ENCODE peak calls at places on chromosomes 12 and 14, in six cellular contexts. One of them, this sample, is unnamed.

GRCh38 chr12:95944108-95944704 is 1.1 kb downstream of the AMDHD1 start:
- DNase-seq in endothelial cell of umbilical vein: no peak
- DNase-seq in HCT116: no peak
- DNase-seq in fibroblast of lung: no peak
- DNase-seq in BJ: no peak
- DNase-seq in K562: no peak
- DNase-seq in this sample: no peak

GRCh38 chr12:56157201-56158028 is 744 bp upstream of the MYL6 start:
- DNase-seq in endothelial cell of umbilical vein: peak
- DNase-seq in HCT116: peak
- DNase-seq in fibroblast of lung: peak
- DNase-seq in BJ: peak
- DNase-seq in K562: peak
- DNase-seq in this sample: peak

GRCh38 chr12:56469007-56469930 is 891 bp downstream of the SPRYD4 start:
- DNase-seq in endothelial cell of umbilical vein: no peak
- DNase-seq in HCT116: no peak
- DNase-seq in fibroblast of lung: no peak
- DNase-seq in BJ: no peak
- DNase-seq in K562: peak
- DNase-seq in this sample: no peak

GRCh38 chr12:72570601-72571000 is 298.4 kb downstream of the TRHDE start:
- DNase-seq in endothelial cell of umbilical vein: no peak
- DNase-seq in HCT116: peak
- DNase-seq in fibroblast of lung: no peak
- DNase-seq in BJ: no peak
- DNase-seq in K562: peak
- DNase-seq in this sample: no peak

GRCh38 chr14:61659582-61659981 is 35.7 kb upstream of the HIF1A start:
- DNase-seq in endothelial cell of umbilical vein: no peak
- DNase-seq in HCT116: no peak
- DNase-seq in fibroblast of lung: no peak
- DNase-seq in BJ: no peak
- DNase-seq in K562: no peak
- DNase-seq in this sample: no peak

GRCh38 chr12:63857771-63858670 is 13.5 kb downstream of the SRGAP1 start:
- DNase-seq in endothelial cell of umbilical vein: no peak
- DNase-seq in HCT116: no peak
- DNase-seq in fibroblast of lung: peak
- DNase-seq in BJ: no peak
- DNase-seq in K562: no peak
- DNase-seq in this sample: no peak

GRCh38 chr12:108423486-108423885 is 84.4 kb upstream of the CMKLR1 start:
- DNase-seq in endothelial cell of umbilical vein: no peak
- DNase-seq in HCT116: no peak
- DNase-seq in fibroblast of lung: no peak
- DNase-seq in BJ: no peak
- DNase-seq in K562: no peak
- DNase-seq in this sample: no peak

GRCh38 chr12:95169368-95169767 is 47.9 kb downstream of the FGD6 start:
- DNase-seq in endothelial cell of umbilical vein: peak
- DNase-seq in HCT116: peak
- DNase-seq in fibroblast of lung: peak
- DNase-seq in BJ: peak
- DNase-seq in K562: peak
- DNase-seq in this sample: peak

GRCh38 chr14:96252323-96253052 is 3.5 kb upstream of the BDKRB1 start:
- DNase-seq in endothelial cell of umbilical vein: no peak
- DNase-seq in HCT116: no peak
- DNase-seq in fibroblast of lung: no peak
- DNase-seq in BJ: no peak
- DNase-seq in K562: peak
- DNase-seq in this sample: no peak

GRCh38 chr12:75483411-75483810 is 2.9 kb downstream of the GLIPR1 start:
- DNase-seq in endothelial cell of umbilical vein: no peak
- DNase-seq in HCT116: no peak
- DNase-seq in fibroblast of lung: no peak
- DNase-seq in BJ: no peak
- DNase-seq in K562: no peak
- DNase-seq in this sample: no peak

GRCh38 chr14:103496776-103497175 is 25.9 kb downstream of the CKB start:
- DNase-seq in endothelial cell of umbilical vein: no peak
- DNase-seq in HCT116: no peak
- DNase-seq in fibroblast of lung: no peak
- DNase-seq in BJ: no peak
- DNase-seq in K562: no peak
- DNase-seq in this sample: no peak

GRCh38 chr14:95575820-95576473 is 41.1 kb downstream of the GLRX5 start:
- DNase-seq in endothelial cell of umbilical vein: no peak
- DNase-seq in HCT116: no peak
- DNase-seq in fibroblast of lung: no peak
- DNase-seq in BJ: no peak
- DNase-seq in K562: no peak
- DNase-seq in this sample: no peak

GRCh38 chr12:97385121-97385520 is 77.5 kb upstream of the RMST start:
- DNase-seq in endothelial cell of umbilical vein: no peak
- DNase-seq in HCT116: no peak
- DNase-seq in fibroblast of lung: no peak
- DNase-seq in BJ: no peak
- DNase-seq in K562: no peak
- DNase-seq in this sample: no peak

GRCh38 chr14:97380539-97380941 is 583.4 kb downstream of the VRK1 start:
- DNase-seq in endothelial cell of umbilical vein: no peak
- DNase-seq in HCT116: peak
- DNase-seq in fibroblast of lung: no peak
- DNase-seq in BJ: no peak
- DNase-seq in K562: no peak
- DNase-seq in this sample: no peak

GRCh38 chr12:53061404-53062010 is 11.6 kb downstream of the TNS2 start:
- DNase-seq in endothelial cell of umbilical vein: no peak
- DNase-seq in HCT116: peak
- DNase-seq in fibroblast of lung: no peak
- DNase-seq in BJ: no peak
- DNase-seq in K562: peak
- DNase-seq in this sample: no peak

GRCh38 chr14:101476258-101476930 is 84.9 kb upstream of the DIO3 start:
- DNase-seq in endothelial cell of umbilical vein: no peak
- DNase-seq in HCT116: no peak
- DNase-seq in fibroblast of lung: no peak
- DNase-seq in BJ: no peak
- DNase-seq in K562: no peak
- DNase-seq in this sample: no peak

GRCh38 chr12:118354903-118355302 is 17.8 kb downstream of the TAOK3 start:
- DNase-seq in endothelial cell of umbilical vein: no peak
- DNase-seq in HCT116: no peak
- DNase-seq in fibroblast of lung: peak
- DNase-seq in BJ: no peak
- DNase-seq in K562: no peak
- DNase-seq in this sample: no peak

GRCh38 chr12:130870442-130871285 is 1.2 kb upstream of the RAN start:
- DNase-seq in endothelial cell of umbilical vein: peak
- DNase-seq in HCT116: peak
- DNase-seq in fibroblast of lung: peak
- DNase-seq in BJ: peak
- DNase-seq in K562: peak
- DNase-seq in this sample: peak

GRCh38 chr12:8562310-8562709 is 21.6 kb upstream of the CLEC4E start:
- DNase-seq in endothelial cell of umbilical vein: no peak
- DNase-seq in HCT116: no peak
- DNase-seq in fibroblast of lung: no peak
- DNase-seq in BJ: no peak
- DNase-seq in K562: peak
- DNase-seq in this sample: no peak

GRCh38 chr14:95817271-95817670 is 59.4 kb upstream of the TUNAR start:
- DNase-seq in endothelial cell of umbilical vein: no peak
- DNase-seq in HCT116: no peak
- DNase-seq in fibroblast of lung: no peak
- DNase-seq in BJ: no peak
- DNase-seq in K562: no peak
- DNase-seq in this sample: no peak

GRCh38 chr12:110279976-110280783 is 867 bp upstream of the ATP2A2 start:
- DNase-seq in endothelial cell of umbilical vein: peak
- DNase-seq in HCT116: no peak
- DNase-seq in fibroblast of lung: peak
- DNase-seq in BJ: no peak
- DNase-seq in K562: peak
- DNase-seq in this sample: no peak

GRCh38 chr14:31934767-31935266 is 142.3 kb upstream of the ARHGAP5 start:
- DNase-seq in endothelial cell of umbilical vein: peak
- DNase-seq in HCT116: peak
- DNase-seq in fibroblast of lung: peak
- DNase-seq in BJ: no peak
- DNase-seq in K562: peak
- DNase-seq in this sample: no peak

GRCh38 chr14:37257651-37258050 is 59.9 kb downstream of the MIPOL1 start:
- DNase-seq in endothelial cell of umbilical vein: no peak
- DNase-seq in HCT116: no peak
- DNase-seq in fibroblast of lung: no peak
- DNase-seq in BJ: no peak
- DNase-seq in K562: no peak
- DNase-seq in this sample: no peak

GRCh38 chr12:84741727-84742126 is 170.9 kb downstream of the SLC6A15 start:
- DNase-seq in endothelial cell of umbilical vein: no peak
- DNase-seq in HCT116: no peak
- DNase-seq in fibroblast of lung: no peak
- DNase-seq in BJ: peak
- DNase-seq in K562: no peak
- DNase-seq in this sample: no peak

GRCh38 chr14:36662543-36663403 is 1.1 kb downstream of the PAX9 start:
- DNase-seq in endothelial cell of umbilical vein: no peak
- DNase-seq in HCT116: no peak
- DNase-seq in fibroblast of lung: no peak
- DNase-seq in BJ: no peak
- DNase-seq in K562: peak
- DNase-seq in this sample: no peak

GRCh38 chr14:21098134-21098891 is at the start of gene ZNF219:
- DNase-seq in endothelial cell of umbilical vein: peak
- DNase-seq in HCT116: no peak
- DNase-seq in fibroblast of lung: peak
- DNase-seq in BJ: no peak
- DNase-seq in K562: peak
- DNase-seq in this sample: no peak

GRCh38 chr14:89166650-89167049 is 250.4 kb downstream of the FOXN3 start:
- DNase-seq in endothelial cell of umbilical vein: no peak
- DNase-seq in HCT116: no peak
- DNase-seq in fibroblast of lung: no peak
- DNase-seq in BJ: no peak
- DNase-seq in K562: no peak
- DNase-seq in this sample: no peak

GRCh38 chr14:89165810-89166209 is 251.2 kb downstream of the FOXN3 start:
- DNase-seq in endothelial cell of umbilical vein: no peak
- DNase-seq in HCT116: no peak
- DNase-seq in fibroblast of lung: no peak
- DNase-seq in BJ: no peak
- DNase-seq in K562: no peak
- DNase-seq in this sample: no peak

GRCh38 chr14:89163237-89163636 is 253.8 kb downstream of the FOXN3 start:
- DNase-seq in endothelial cell of umbilical vein: no peak
- DNase-seq in HCT116: no peak
- DNase-seq in fibroblast of lung: no peak
- DNase-seq in BJ: no peak
- DNase-seq in K562: peak
- DNase-seq in this sample: no peak

GRCh38 chr14:89164168-89165074 is 252.6 kb downstream of the FOXN3 start:
- DNase-seq in endothelial cell of umbilical vein: peak
- DNase-seq in HCT116: no peak
- DNase-seq in fibroblast of lung: no peak
- DNase-seq in BJ: no peak
- DNase-seq in K562: peak
- DNase-seq in this sample: no peak

DNA sequence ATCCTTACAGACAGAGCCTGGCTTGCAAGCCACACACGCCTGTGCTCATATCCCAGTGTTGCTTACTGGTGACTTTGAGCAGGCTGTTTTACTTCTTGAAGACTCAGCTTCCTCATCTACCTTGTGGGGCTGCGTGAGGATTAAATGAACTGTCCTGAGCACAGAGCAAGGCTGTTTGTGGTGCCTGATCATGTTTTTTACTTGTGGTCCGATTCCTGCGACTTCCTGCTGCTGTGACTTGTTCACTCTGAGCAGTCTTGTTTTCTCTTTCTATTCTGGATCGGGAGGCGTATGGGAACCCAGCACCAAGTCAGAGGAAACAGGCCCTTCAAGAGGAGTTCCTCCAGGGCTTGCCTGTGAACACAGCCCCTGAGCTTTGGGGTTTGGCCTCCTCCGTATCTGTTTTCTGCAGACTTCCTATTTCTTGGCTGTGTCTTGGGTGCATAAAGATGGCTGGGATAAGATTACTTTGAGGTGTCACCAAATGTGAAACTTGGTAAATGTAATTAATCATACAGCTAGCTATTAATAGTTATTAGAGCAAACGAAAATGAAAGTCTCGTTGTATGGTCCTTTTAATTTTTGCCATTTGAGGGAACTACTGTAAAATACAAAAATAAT is 251.7 kb downstream of the FOXN3 start:
- DNase-seq in endothelial cell of umbilical vein: peak
- DNase-seq in HCT116: no peak
- DNase-seq in fibroblast of lung: no peak
- DNase-seq in BJ: no peak
- DNase-seq in K562: peak
- DNase-seq in this sample: no peak
- H3K4me3 ChIP-seq in endothelial cell of umbilical vein: no peak
- H3K4me3 ChIP-seq in HCT116: no peak
- H3K4me3 ChIP-seq in fibroblast of lung: peak
- H3K4me3 ChIP-seq in BJ: no peak
- H3K4me3 ChIP-seq in K562: no peak
- H3K4me3 ChIP-seq in this sample: no peak

GRCh38 chr12:119804011-119804641 is 73.0 kb downstream of the CIT start:
- DNase-seq in endothelial cell of umbilical vein: peak
- DNase-seq in HCT116: peak
- DNase-seq in fibroblast of lung: peak
- DNase-seq in BJ: no peak
- DNase-seq in K562: peak
- DNase-seq in this sample: no peak
- TF ChIP-seq CTCF in endothelial cell of umbilical vein: peak
- TF ChIP-seq CTCF in HCT116: peak
- TF ChIP-seq CTCF in fibroblast of lung: peak
- TF ChIP-seq CTCF in BJ: peak
- TF ChIP-seq CTCF in K562: peak
- TF ChIP-seq CTCF in this sample: peak

DNA sequence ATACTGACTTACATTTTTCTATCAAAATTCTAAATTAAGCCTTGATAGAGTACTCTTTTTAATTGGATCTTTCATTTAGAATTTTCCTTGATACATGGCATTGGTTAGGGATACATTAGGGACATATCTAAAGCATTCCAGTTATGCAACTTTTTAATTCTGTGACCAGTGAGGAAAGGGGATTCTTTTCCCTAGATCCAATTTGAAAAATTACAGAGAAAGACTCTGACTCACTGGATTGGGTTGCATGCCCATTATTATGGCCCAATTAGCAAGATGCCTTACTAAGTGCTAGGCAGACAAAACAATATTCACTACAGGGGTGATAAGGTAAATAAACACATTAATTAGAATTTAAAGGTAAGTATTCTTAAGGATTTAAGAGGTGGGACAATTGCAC is 5.2 kb upstream of the RAD52 start:
- DNase-seq in endothelial cell of umbilical vein: no peak
- DNase-seq in HCT116: no peak
- DNase-seq in fibroblast of lung: peak
- DNase-seq in BJ: peak
- DNase-seq in K562: no peak
- DNase-seq in this sample: no peak
- H3K4me3 ChIP-seq in endothelial cell of umbilical vein: no peak
- H3K4me3 ChIP-seq in HCT116: no peak
- H3K4me3 ChIP-seq in fibroblast of lung: no peak
- H3K4me3 ChIP-seq in BJ: no peak
- H3K4me3 ChIP-seq in K562: no peak
- H3K4me3 ChIP-seq in this sample: no peak

GRCh38 chr12:5096241-5096880 is 52.7 kb downstream of the KCNA5 start:
- DNase-seq in endothelial cell of umbilical vein: no peak
- DNase-seq in HCT116: peak
- DNase-seq in fibroblast of lung: peak
- DNase-seq in BJ: peak
- DNase-seq in K562: no peak
- DNase-seq in this sample: no peak
- TF ChIP-seq CTCF in endothelial cell of umbilical vein: no peak
- TF ChIP-seq CTCF in HCT116: no peak
- TF ChIP-seq CTCF in fibroblast of lung: peak
- TF ChIP-seq CTCF in BJ: peak
- TF ChIP-seq CTCF in K562: peak
- TF ChIP-seq CTCF in this sample: peak